ENCODE peak calls at places on chromosomes 3 and 15, in nine cellular contexts. H is HCT116, E is dorsolateral prefrontal cortex, C is HFF-Myc, I is fibroblast of lung, F is GM12878, R is type B pancreatic cell, O is natural killer cell, J is GM20000. S is an unnamed sample.

GRCh38 chr15:90095521-90095959 is 6.7 kb downstream of the IDH2 start:
- DNase-seq in H (no peak), E (no peak), C (no peak), I (no peak), F (no peak), R (no peak), O (no peak), J (peak), S (no peak)

GRCh38 chr3:5489536-5489935 is 302.0 kb downstream of the EDEM1 start:
- DNase-seq in H (no peak), E (no peak), C (no peak), I (no peak), F (peak), R (no peak), O (no peak), J (no peak), S (no peak)

GRCh38 chr3:151538706-151539403 is 78.0 kb upstream of the IGSF10 start:
- DNase-seq in H (no peak), E (no peak), C (peak), I (peak), F (no peak), R (no peak), O (no peak), J (no peak), S (no peak)

GRCh38 chr3:52781741-52782140 is 4.3 kb downstream of the ITIH1 start:
- DNase-seq in H (no peak), E (no peak), C (no peak), I (no peak), F (no peak), R (peak), O (peak), J (no peak), S (no peak)

GRCh38 chr3:120637836-120638559 is 41.9 kb downstream of the NDUFB4 start:
- DNase-seq in H (no peak), E (no peak), C (peak), I (peak), F (no peak), R (no peak), O (no peak), J (no peak), S (no peak)

GRCh38 chr3:99909714-99910508 is 92.2 kb downstream of the CMSS1 start:
- DNase-seq in H (no peak), E (no peak), C (no peak), I (peak), F (no peak), R (no peak), O (no peak), J (no peak), S (no peak)

GRCh38 chr3:114108137-114108536 is 51.6 kb downstream of the QTRT2 start:
- DNase-seq in H (no peak), E (no peak), C (no peak), I (no peak), F (no peak), R (no peak), O (no peak), J (no peak), S (no peak)

GRCh38 chr3:56801151-56801596 is 575 bp downstream of the ARHGEF3 start:
- DNase-seq in H (no peak), E (no peak), C (no peak), I (no peak), F (no peak), R (no peak), O (peak), J (peak), S (no peak)

GRCh38 chr3:171374661-171375285 is 85.4 kb downstream of the TNIK start:
- DNase-seq in H (peak), E (no peak), C (no peak), I (peak), F (no peak), R (no peak), O (no peak), J (no peak), S (no peak)

GRCh38 chr3:167078070-167078622 is 302.0 kb downstream of the ZBBX start:
- DNase-seq in H (no peak), E (no peak), C (no peak), I (no peak), F (no peak), R (no peak), O (no peak), J (no peak), S (no peak)

GRCh38 chr3:12076021-12076420 is 71.8 kb downstream of the SYN2 start:
- DNase-seq in H (no peak), E (no peak), C (no peak), I (no peak), F (no peak), R (no peak), O (no peak), J (no peak), S (no peak)

GRCh38 chr15:29126821-29127461 is 142.7 kb downstream of the NSMCE3 start:
- DNase-seq in H (no peak), E (no peak), C (no peak), I (no peak), F (no peak), R (no peak), O (no peak), J (no peak), S (no peak)

GRCh38 chr15:77187751-77188464 is 117.0 kb upstream of the TSPAN3 start:
- DNase-seq in H (no peak), E (no peak), C (no peak), I (peak), F (peak), R (no peak), O (no peak), J (peak), S (no peak)

GRCh38 chr15:61175024-61175423 is 54.1 kb downstream of the RORA start:
- DNase-seq in H (no peak), E (no peak), C (no peak), I (peak), F (no peak), R (no peak), O (no peak), J (no peak), S (no peak)

GRCh38 chr15:59362339-59362738 is 10.3 kb downstream of the MYO1E start:
- DNase-seq in H (no peak), E (no peak), C (no peak), I (no peak), F (no peak), R (no peak), O (no peak), J (no peak), S (no peak)

GRCh38 chr3:41705893-41706292 is 256.0 kb downstream of the ULK4 start:
- DNase-seq in H (no peak), E (no peak), C (no peak), I (no peak), F (no peak), R (no peak), O (no peak), J (no peak), S (no peak)

GRCh38 chr15:76945494-76945893 is 13.9 kb downstream of the RCN2 start:
- DNase-seq in H (no peak), E (no peak), C (no peak), I (peak), F (no peak), R (no peak), O (no peak), J (no peak), S (no peak)

GRCh38 chr3:171352387-171352935 is 107.7 kb downstream of the TNIK start:
- DNase-seq in H (no peak), E (no peak), C (no peak), I (no peak), F (no peak), R (no peak), O (no peak), J (no peak), S (no peak)

GRCh38 chr3:69011331-69011730 is 2.2 kb downstream of the EOGT start:
- DNase-seq in H (no peak), E (no peak), C (no peak), I (no peak), F (no peak), R (no peak), O (no peak), J (no peak), S (no peak)

GRCh38 chr3:24420224-24420623 is 74.4 kb downstream of the THRB start:
- DNase-seq in H (no peak), E (no peak), C (no peak), I (no peak), F (no peak), R (no peak), O (no peak), J (no peak), S (no peak)

GRCh38 chr3:41742127-41742526 is 219.8 kb downstream of the ULK4 start:
- DNase-seq in H (no peak), E (no peak), C (no peak), I (no peak), F (no peak), R (no peak), O (no peak), J (no peak), S (no peak)

GRCh38 chr15:67197364-67197695 is 57.1 kb downstream of the AAGAB start:
- DNase-seq in H (no peak), E (no peak), C (no peak), I (no peak), F (no peak), R (no peak), O (no peak), J (no peak), S (no peak)

GRCh38 chr15:44537728-44538240 is 837 bp downstream of the EIF3J start:
- DNase-seq in H (no peak), E (no peak), C (no peak), I (peak), F (no peak), R (no peak), O (no peak), J (peak), S (no peak)

GRCh38 chr3:153026026-153026425 is 136.0 kb upstream of the RAP2B start:
- DNase-seq in H (peak), E (no peak), C (peak), I (peak), F (no peak), R (no peak), O (no peak), J (no peak), S (no peak)

GRCh38 chr15:75314552-75315290 is 21.1 kb upstream of the COMMD4 start:
- DNase-seq in H (no peak), E (no peak), C (no peak), I (no peak), F (no peak), R (no peak), O (no peak), J (no peak), S (no peak)

GRCh38 chr15:93040288-93041158 is 48.5 kb downstream of the RGMA start:
- DNase-seq in H (no peak), E (peak), C (no peak), I (no peak), F (no peak), R (no peak), O (no peak), J (no peak), S (no peak)

GRCh38 chr15:29143909-29144308 is 125.7 kb downstream of the NSMCE3 start:
- DNase-seq in H (no peak), E (no peak), C (peak), I (peak), F (no peak), R (no peak), O (no peak), J (no peak), S (no peak)

GRCh38 chr3:36295206-36295760 is 85.0 kb upstream of the STAC start:
- DNase-seq in H (no peak), E (no peak), C (no peak), I (no peak), F (no peak), R (no peak), O (no peak), J (no peak), S (no peak)

GRCh38 chr15:65994832-65995231 is 125.5 kb downstream of the RAB11A start:
- DNase-seq in H (no peak), E (no peak), C (no peak), I (no peak), F (no peak), R (no peak), O (no peak), J (no peak), S (no peak)

GRCh38 chr15:49831206-49831965 is 210.5 kb downstream of the DTWD1 start:
- DNase-seq in H (no peak), E (no peak), C (peak), I (peak), F (no peak), R (no peak), O (no peak), J (no peak), S (no peak)

GRCh38 chr3:138381413-138381901 is 33.1 kb downstream of the MRAS start:
- DNase-seq in H (no peak), E (peak), C (no peak), I (peak), F (no peak), R (no peak), O (no peak), J (no peak), S (no peak)

GRCh38 chr3:100386437-100387064 is 14.3 kb downstream of the TOMM70 start:
- DNase-seq in H (no peak), E (no peak), C (no peak), I (no peak), F (no peak), R (no peak), O (no peak), J (no peak), S (no peak)

DNA sequence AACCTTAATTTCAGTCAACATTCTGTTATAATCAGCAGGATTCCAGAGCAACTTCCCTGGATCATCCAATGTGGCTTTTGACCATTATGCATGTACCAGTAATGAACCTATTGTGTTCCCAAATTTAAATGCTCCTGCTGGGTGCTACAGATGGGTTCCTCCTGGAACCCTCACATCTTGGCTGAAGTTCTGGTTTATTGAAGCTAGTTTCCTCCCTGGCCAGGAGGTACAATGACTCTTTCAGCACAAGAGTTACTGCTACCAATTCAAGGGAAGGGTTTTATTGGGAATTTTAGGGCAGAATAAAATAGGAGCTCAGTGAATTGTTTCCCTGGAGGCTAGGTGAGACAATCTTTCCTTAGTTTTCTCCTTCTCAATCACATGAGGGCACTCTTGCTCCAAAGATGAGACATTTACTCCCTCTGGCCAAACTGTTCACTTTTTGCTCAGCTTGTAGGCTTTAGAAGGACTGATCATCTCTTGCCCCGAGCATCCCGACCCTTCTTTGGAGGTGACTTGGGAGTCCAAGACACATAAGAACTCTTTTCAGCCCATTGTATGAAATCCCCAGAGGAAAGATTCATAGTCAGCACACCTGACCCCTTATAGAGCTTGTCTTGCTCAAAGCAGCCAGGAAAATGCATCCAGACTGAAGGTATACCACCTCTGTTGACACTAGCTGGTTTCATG is 8.8 kb upstream of the NPHP3 start:
- DNase-seq in H (no peak), E (no peak), C (no peak), I (peak), F (no peak), R (no peak), O (no peak), J (peak), S (no peak)
- TF ChIP-seq CTCF in H (peak), E (peak), C (peak), I (peak), F (peak), R (peak), O (no peak), J (no peak), S (peak)

GRCh38 chr3:144242797-144243196 is 271.2 kb downstream of the DIPK2A start:
- DNase-seq in H (no peak), E (no peak), C (no peak), I (no peak), F (no peak), R (no peak), O (no peak), J (no peak), S (no peak)

GRCh38 chr3:144241381-144241780 is 269.8 kb downstream of the DIPK2A start:
- DNase-seq in H (no peak), E (no peak), C (no peak), I (no peak), F (no peak), R (no peak), O (no peak), J (no peak), S (no peak)

GRCh38 chr3:144244662-144245061 is 273.0 kb downstream of the DIPK2A start:
- DNase-seq in H (no peak), E (no peak), C (no peak), I (no peak), F (no peak), R (no peak), O (no peak), J (no peak), S (no peak)
- TF ChIP-seq CTCF in H (peak), E (no peak), C (no peak), I (no peak), F (no peak), R (no peak), O (no peak), J (no peak), S (no peak)

DNA sequence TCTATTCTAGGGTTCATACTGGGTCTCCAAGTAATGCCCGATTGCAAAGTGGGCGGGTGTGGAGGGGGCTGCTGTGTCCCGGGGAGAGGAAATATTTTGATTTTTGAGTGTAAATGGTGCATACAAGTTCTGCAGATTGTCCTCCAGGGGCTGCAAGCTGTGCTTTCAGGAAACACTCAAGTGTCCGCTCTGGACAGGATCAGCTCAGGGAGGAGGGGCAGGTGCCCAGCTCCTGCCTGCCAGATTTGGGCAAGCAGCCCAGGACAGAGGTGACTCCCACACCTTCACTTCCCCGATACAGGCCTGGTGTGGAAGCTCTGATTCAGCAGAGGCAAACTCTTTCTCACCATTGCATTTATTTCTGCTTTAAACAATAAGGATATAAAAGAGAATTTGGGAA is 142.7 kb downstream of the ALDH1A2 start:
- DNase-seq in H (peak), E (no peak), C (no peak), I (no peak), F (no peak), R (no peak), O (no peak), J (no peak), S (no peak)
- TF ChIP-seq CTCF in H (no peak), E (no peak), C (no peak), I (no peak), F (no peak), R (no peak), O (no peak), J (no peak), S (no peak)

GRCh38 chr3:126270145-126270811 is 86.9 kb downstream of the KLF15 start:
- DNase-seq in H (no peak), E (peak), C (no peak), I (peak), F (no peak), R (no peak), O (no peak), J (no peak), S (peak)
- TF ChIP-seq CTCF in H (no peak), E (no peak), C (no peak), I (no peak), F (no peak), R (no peak), O (no peak), J (no peak), S (no peak)

S was measured in osteocyte.